ENCODE peak calls at places on chromosomes 16 and 17, in six cellular contexts. E, I, N, J, L and R are unnamed samples.

GRCh38 chr17:74523308-74523707 is 8.0 kb downstream of the CD300LB start:
- DNase-seq in I (no peak), N (no peak), L (no peak), E (no peak), J (no peak), R (no peak)

GRCh38 chr17:68576811-68577551 is 24.2 kb downstream of the FAM20A start:
- DNase-seq in E (peak), N (no peak), I (no peak), J (peak), L (no peak), R (no peak)

GRCh38 chr17:40313660-40314556 is 4.9 kb downstream of the RARA start:
- DNase-seq in I (no peak), L (no peak), N (no peak), E (no peak), J (no peak), R (no peak)

GRCh38 chr16:66964049-66964448 is 3.0 kb downstream of the CES3 start:
- DNase-seq in N (no peak), J (no peak), L (no peak), E (no peak), I (no peak), R (no peak)

GRCh38 chr16:12268602-12269001 is 292.1 kb downstream of the SNX29 start:
- DNase-seq in N (no peak), L (no peak), E (peak), J (no peak), I (no peak), R (no peak)

GRCh38 chr17:40304464-40304863 is 4.5 kb upstream of the RARA start:
- DNase-seq in E (peak), N (no peak), J (peak), I (no peak), L (no peak), R (no peak)

GRCh38 chr17:40322417-40323315 is 13.7 kb downstream of the RARA start:
- DNase-seq in I (peak), E (peak), J (peak), L (peak), N (peak), R (peak)

GRCh38 chr17:10875984-10876555 is 38.2 kb upstream of the PIRT start:
- DNase-seq in E (peak), L (peak), N (peak), J (peak), I (no peak), R (peak)

GRCh38 chr16:81581107-81581506 is 136.5 kb downstream of the CMIP start:
- DNase-seq in I (peak), J (no peak), E (no peak), N (no peak), L (no peak), R (no peak)

GRCh38 chr16:81293909-81294802 is 20.6 kb upstream of the GAN start:
- DNase-seq in L (no peak), N (no peak), E (no peak), I (no peak), J (no peak), R (no peak)

GRCh38 chr17:33968350-33969044 is 286.6 kb upstream of the CCL2 start:
- DNase-seq in I (no peak), N (peak), E (no peak), J (no peak), L (no peak), R (peak)

GRCh38 chr16:89507834-89508590 is at the start of gene SPG7:
- DNase-seq in E (peak), L (peak), J (peak), N (peak), I (peak), R (peak)

GRCh38 chr17:74379495-74380085 is 12.3 kb downstream of the GPR142 start:
- DNase-seq in E (peak), N (peak), J (peak), I (peak), L (peak), R (peak)

GRCh38 chr17:39666601-39667261 is 1.5 kb upstream of the PNMT start:
- DNase-seq in L (no peak), N (no peak), E (no peak), J (no peak), I (no peak), R (no peak)

GRCh38 chr16:1778200-1779179 is 3.9 kb downstream of the SPSB3 start:
- DNase-seq in N (no peak), I (no peak), J (no peak), E (peak), L (no peak), R (no peak)

GRCh38 chr17:77501101-77501566 is 360.4 kb downstream of the SEC14L1 start:
- DNase-seq in E (no peak), I (no peak), J (no peak), L (no peak), N (no peak), R (no peak)

GRCh38 chr17:48841395-48841831 is 10.6 kb downstream of the CALCOCO2 start:
- DNase-seq in E (peak), L (no peak), N (peak), J (peak), I (no peak), R (peak)

GRCh38 chr16:81709369-81709900 is 69.7 kb upstream of the PLCG2 start:
- DNase-seq in E (no peak), I (no peak), L (no peak), N (no peak), J (no peak), R (no peak)

GRCh38 chr17:27888072-27888471 is 5.1 kb downstream of the LYRM9 start:
- DNase-seq in L (no peak), J (no peak), E (no peak), I (no peak), N (no peak), R (no peak)

GRCh38 chr16:67104061-67104460 is 5.7 kb upstream of the PHAF1 start:
- DNase-seq in E (peak), J (peak), I (no peak), L (no peak), N (no peak), R (no peak)

GRCh38 chr17:37849617-37849972 is 74.6 kb upstream of the TBC1D3K start:
- DNase-seq in L (no peak), J (no peak), N (no peak), I (no peak), E (no peak), R (no peak)

GRCh38 chr16:17342031-17342430 is 128.7 kb downstream of the XYLT1 start:
- DNase-seq in I (no peak), N (no peak), J (no peak), L (no peak), E (no peak), R (no peak)

GRCh38 chr16:28623172-28623711 is 13.4 kb upstream of the SULT1A1 start:
- DNase-seq in J (no peak), L (peak), I (peak), N (peak), E (peak), R (no peak)

GRCh38 chr17:62614142-62614541 is 13.3 kb upstream of the MRC2 start:
- DNase-seq in N (no peak), I (no peak), J (peak), L (no peak), E (peak), R (no peak)

GRCh38 chr17:68048996-68049395 is 13.5 kb downstream of the KPNA2 start:
- DNase-seq in E (peak), I (no peak), J (no peak), L (no peak), N (no peak), R (no peak)

GRCh38 chr17:40547079-40547784 is 18.0 kb downstream of the CCR7 start:
- DNase-seq in L (peak), J (no peak), N (no peak), I (peak), E (peak), R (no peak)

GRCh38 chr17:58968662-58969061 is 138.0 kb downstream of the TRIM37 start:
- DNase-seq in E (no peak), I (no peak), J (no peak), L (no peak), N (no peak), R (no peak)

GRCh38 chr17:51372345-51373004 is 112.1 kb downstream of the UTP18 start:
- DNase-seq in L (no peak), J (peak), N (peak), I (no peak), E (peak), R (peak)

GRCh38 chr17:17680477-17681186 is 626 bp upstream of the RAI1 start:
- DNase-seq in I (no peak), J (no peak), E (no peak), N (no peak), L (no peak), R (no peak)

DNA sequence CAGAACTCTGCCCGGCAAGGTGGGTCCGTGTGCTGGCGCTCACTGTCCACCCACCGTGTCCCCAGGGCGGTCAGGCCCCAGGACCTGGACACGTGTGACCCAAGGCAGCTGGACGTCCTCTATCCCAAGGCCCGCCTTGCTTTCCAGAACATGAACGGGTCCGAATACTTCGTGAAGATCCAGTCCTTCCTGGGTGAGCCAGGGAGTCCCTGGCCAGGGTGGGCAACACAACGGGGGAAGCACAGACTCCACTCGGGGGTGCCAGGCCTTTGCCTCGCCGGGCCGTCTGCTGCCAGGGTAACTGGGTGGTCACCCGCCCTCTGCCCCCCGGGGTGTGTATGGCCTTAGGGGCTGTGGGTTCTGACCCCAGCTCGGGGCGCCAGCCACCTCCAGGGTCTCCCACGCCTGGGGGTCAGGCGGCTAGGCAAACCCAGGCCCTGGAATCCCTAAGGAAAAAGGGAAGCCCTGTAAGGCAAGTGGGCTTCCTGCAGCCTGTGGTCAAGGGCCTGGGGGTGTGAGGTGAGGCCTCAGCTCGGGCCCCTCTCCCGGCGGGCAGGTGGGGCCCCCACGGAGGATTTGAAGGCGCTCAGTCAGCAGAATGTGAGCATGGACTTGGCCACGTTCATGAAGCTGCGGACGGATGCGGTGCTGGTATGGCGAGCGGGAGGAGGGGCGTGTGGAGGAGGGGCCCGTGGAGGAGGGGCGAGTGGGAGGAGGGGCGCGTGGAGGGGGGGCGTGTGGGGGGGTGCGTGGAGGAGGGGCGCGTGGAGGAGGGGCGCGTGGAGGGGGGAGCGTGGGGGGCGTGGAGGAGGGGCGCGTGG is 6.5 kb downstream of the MSLN start:
- DNase-seq in E (no peak), N (no peak), J (no peak), I (no peak), L (no peak), R (no peak)
- TF ChIP-seq CTCF in E (no peak), N (no peak), J (no peak), I (no peak), L (no peak), R (no peak)

DNA sequence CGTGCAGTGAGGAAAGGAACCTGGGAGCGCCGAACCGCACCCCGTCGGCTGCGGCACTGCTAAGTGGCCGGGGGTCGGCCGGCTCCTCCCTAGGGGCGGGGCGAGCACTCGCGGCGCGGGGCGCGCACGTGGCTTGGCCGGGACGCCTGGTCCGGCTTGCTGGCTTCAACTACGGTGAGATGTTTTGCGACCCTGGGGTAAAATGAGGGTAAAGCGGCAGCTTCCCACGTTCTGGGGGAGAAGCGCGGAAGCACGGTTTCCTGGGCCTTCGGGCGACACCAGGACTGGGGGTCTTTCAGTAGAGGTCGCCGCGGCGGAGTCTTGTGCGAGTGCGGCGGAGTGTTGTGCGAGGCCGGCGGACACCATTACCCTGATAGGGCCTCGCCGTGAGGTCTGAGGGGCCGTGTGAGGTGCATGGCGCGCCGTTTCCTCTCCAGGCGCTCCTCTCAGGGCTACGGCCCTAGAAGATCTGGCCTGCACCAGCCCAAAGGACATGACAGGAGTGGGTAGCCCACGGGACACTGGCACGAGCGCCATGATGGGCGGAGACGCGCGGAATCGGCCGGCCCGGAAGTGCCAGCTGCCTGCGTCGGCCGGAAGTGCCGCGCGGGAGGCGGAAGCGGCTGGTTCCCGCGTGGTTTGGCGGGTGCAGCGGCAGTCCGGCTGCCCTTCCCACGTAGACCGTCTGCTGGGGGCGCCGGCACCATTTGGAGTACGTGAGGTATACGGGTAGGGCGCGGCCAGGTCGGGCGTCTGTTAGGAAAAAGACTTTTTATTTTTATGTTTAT is at the start of gene PIGW:
- DNase-seq in L (peak), E (peak), N (peak), J (peak), I (peak), R (peak)
- TF ChIP-seq CTCF in L (no peak), E (no peak), N (no peak), J (no peak), I (peak), R (peak)

GRCh38 chr16:14307623-14308356 is 236.7 kb downstream of the MRTFB start:
- DNase-seq in N (no peak), I (no peak), L (peak), J (peak), E (no peak), R (no peak)

GRCh38 chr16:14310519-14310991 is 239.4 kb downstream of the MRTFB start:
- DNase-seq in I (no peak), N (peak), L (no peak), J (peak), E (peak), R (peak)

GRCh38 chr16:14309906-14310305 is 238.8 kb downstream of the MRTFB start:
- DNase-seq in L (no peak), E (peak), J (peak), N (no peak), I (no peak), R (no peak)

GRCh38 chr16:14308357-14308723 is 237.2 kb downstream of the MRTFB start:
- DNase-seq in I (no peak), L (no peak), N (no peak), E (no peak), J (no peak), R (no peak)

DNA sequence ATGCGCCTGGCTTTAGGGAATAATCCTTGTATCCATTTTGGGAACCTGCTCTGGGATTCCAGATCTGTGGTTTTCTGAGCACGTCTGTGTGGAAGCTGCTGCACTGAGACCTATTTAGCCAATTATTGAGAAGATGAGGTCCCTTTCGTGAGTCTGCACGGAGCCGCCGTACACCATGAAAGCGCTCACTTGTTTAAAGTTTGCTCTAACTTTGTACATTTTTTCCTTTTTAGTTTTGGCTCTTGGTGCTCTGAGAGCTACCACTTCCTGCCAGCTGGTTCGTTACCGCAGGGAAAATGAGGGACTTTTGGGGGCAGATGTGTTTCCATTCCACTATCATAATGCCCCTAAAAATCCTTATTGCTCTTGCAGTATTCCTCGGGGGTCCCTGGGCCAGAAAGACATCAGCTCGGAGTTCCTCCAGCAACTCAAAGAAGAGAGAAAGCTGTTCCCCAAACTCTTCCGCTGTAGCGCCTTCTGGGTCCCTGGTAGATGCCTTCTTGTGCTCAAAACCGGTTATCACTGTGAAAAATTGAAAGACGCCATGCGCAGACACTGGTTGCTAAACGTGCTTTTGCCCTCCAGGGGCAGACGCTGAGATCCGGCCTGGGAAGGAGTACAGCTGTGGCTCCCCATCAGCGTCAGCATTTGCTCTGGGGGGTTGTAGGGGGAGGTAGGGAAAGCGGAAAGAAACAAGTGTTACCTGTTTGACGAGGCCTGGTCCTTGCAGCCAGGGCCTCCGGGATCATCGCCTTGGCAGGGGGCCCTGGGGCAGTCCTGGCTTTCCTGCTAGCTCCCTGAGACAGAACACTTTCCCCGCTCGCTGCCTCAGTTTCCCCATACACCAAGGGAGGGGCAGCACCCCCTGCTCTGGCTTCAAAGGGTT is 238.1 kb downstream of the MRTFB start:
- DNase-seq in I (no peak), N (peak), L (peak), J (peak), E (no peak), R (peak)
- TF ChIP-seq CTCF in I (no peak), N (no peak), L (peak), J (peak), E (peak), R (no peak)

DNA sequence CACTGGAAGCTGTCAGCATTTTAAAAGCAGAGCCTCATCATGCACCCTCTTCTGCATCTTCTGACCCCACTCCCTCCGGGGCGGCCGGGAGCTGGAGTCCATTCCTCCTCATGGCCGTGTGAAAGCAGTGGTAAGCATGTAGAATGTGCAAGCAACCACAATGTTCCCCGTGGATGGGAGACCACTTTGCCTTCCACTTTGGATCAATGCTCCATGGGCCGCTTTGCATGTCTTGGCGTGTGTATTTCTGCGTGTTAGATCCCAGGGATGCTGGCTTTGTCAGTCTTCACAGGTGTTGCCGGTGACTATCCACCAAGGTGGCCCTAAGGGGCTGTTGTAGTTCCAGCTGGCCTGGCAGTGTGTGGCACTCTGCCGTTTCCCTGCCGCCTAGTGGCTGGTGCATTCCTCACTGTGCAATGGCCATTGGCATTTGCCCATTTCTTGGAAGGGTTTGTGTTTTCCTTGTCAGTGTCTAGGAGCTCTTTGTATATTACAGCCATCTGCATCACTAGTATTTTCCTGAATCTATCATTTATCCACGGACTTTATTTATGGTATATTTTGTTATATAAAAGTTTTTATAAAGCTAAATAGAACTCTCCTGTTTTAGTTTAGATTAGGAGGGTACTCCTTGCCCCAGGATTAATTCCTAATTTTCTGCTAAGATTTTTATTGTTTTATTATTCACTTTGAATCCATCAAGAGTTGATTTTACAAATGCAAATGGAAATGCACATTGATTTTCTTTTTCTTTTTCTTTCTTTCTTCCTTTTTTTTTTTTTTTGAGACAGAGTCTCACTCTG is 5.8 kb upstream of the ALDH3A1 start:
- DNase-seq in L (peak), I (peak), J (peak), E (no peak), N (no peak), R (no peak)
- TF ChIP-seq CTCF in L (peak), I (no peak), J (peak), E (peak), N (no peak), R (no peak)